ENCODE peak calls at places on chromosomes 11 and 22, in seven cellular contexts. W is naive thymus-derived CD8-positive, alpha-beta T cell; F is posterior vena cava; I is epithelial cell of prostate; Q is stimulated activated CD8-positive, alpha-beta memory T cell treated with anti-CD3 and anti-CD28 coated beads, Interleukin-15, amount 100 ng/mL, for 24 hours; P is astrocyte of the spinal cord; K is dermis microvascular lymphatic vessel endothelial cell. V is an unnamed sample.

GRCh38 chr11:130455493-130456127 is 7.2 kb downstream of the ADAMTS15 start:
- DNase-seq in Q (no peak), I (no peak), W (no peak), F (no peak), P (no peak), K (no peak), V (no peak)

GRCh38 chr22:43481528-43482309 is 69.9 kb downstream of the MPPED1 start:
- DNase-seq in P (no peak), K (no peak), W (peak; percentile 47), Q (no peak), I (no peak), F (no peak), V (no peak)

GRCh38 chr22:22578702-22579424 is 19.8 kb upstream of the PRAME start:
- DNase-seq in W (no peak), I (no peak), Q (no peak), P (peak; percentile 13), F (no peak), K (no peak), V (no peak)

GRCh38 chr11:58125469-58125868 is at the start of gene OR9I1:
- DNase-seq in W (no peak), F (no peak), P (no peak), K (no peak), I (no peak), Q (no peak), V (no peak)

GRCh38 chr22:47802446-47802845 is 1040.0 kb downstream of the TBC1D22A start:
- DNase-seq in P (no peak), I (no peak), W (no peak), F (no peak), K (no peak), Q (no peak), V (no peak)

GRCh38 chr11:44709966-44710365 is 16.8 kb upstream of the TSPAN18 start:
- DNase-seq in Q (no peak), W (no peak), P (no peak), F (no peak), I (no peak), K (peak; percentile 62), V (peak; percentile 32)

GRCh38 chr11:73406619-73407018 is 30.4 kb downstream of the RELT start:
- DNase-seq in F (no peak), K (no peak), Q (no peak), I (no peak), P (no peak), W (no peak), V (no peak)

GRCh38 chr11:128029219-128029722 is 558.1 kb downstream of the ETS1 start:
- DNase-seq in Q (no peak), I (no peak), F (no peak), K (no peak), P (no peak), W (no peak), V (no peak)

GRCh38 chr11:22491826-22492225 is 133.8 kb downstream of the FANCF start:
- DNase-seq in K (no peak), W (no peak), F (peak; percentile 67), Q (no peak), I (no peak), P (peak; percentile 55), V (no peak)

GRCh38 chr22:46138058-46138797 is 12.1 kb upstream of the PPARA start:
- DNase-seq in W (no peak), Q (no peak), F (no peak), I (no peak), K (no peak), P (no peak), V (no peak)

GRCh38 chr11:75349540-75350116 is 1.8 kb downstream of the ARRB1 start:
- DNase-seq in I (no peak), F (no peak), Q (no peak), K (no peak), W (no peak), P (no peak), V (no peak)

GRCh38 chr11:127044535-127044934 is 44.0 kb upstream of the KIRREL3 start:
- DNase-seq in W (no peak), P (no peak), F (no peak), Q (no peak), I (no peak), K (peak; percentile 15), V (no peak)

GRCh38 chr22:25407859-25408229 is 156.6 kb upstream of the GRK3 start:
- DNase-seq in Q (no peak), F (peak; percentile 19), W (no peak), I (no peak), P (no peak), K (no peak), V (no peak)

GRCh38 chr11:76614471-76615183 is 55.9 kb downstream of the LRRC32 start:
- DNase-seq in Q (no peak), P (peak; percentile 45), W (no peak), I (no peak), K (peak; percentile 88), F (peak; percentile 94), V (peak; percentile 53)

V was measured in pulmonary artery endothelial cell.